ENCODE peak calls at places on chromosomes 5 and 9, in four cellular contexts. W is naive thymus-derived CD4-positive, alpha-beta T cell; F is AG04450; Z is brain microvascular endothelial cell. C is an unnamed sample.

GRCh38 chr9:11549311-11549794 is 936.6 kb upstream of the PTPRD start:
- DNase-seq in Z (no peak), W (no peak), F (no peak), C (no peak)

GRCh38 chr9:77521091-77521490 is 127.0 kb downstream of the GNA14 start:
- DNase-seq in F (no peak), W (no peak), Z (no peak), C (peak)

GRCh38 chr5:98775962-98776687 is 2.7 kb downstream of the RGMB start:
- DNase-seq in F (no peak), W (no peak), Z (peak), C (no peak)

GRCh38 chr5:9626955-9627354 is 3.2 kb downstream of the TAS2R1 start:
- DNase-seq in Z (no peak), F (no peak), W (no peak), C (no peak)

GRCh38 chr9:133162802-133163558 is 734 bp downstream of the GBGT1 start:
- DNase-seq in W (no peak), Z (no peak), F (no peak), C (no peak)

GRCh38 chr5:135217669-135218485 is 181.2 kb downstream of the MACROH2A1 start:
- DNase-seq in W (no peak), Z (no peak), F (no peak), C (no peak)

GRCh38 chr5:75335952-75336624 is 932 bp upstream of the HMGCR start:
- DNase-seq in W (no peak), F (peak), Z (peak), C (peak)

GRCh38 chr9:89463986-89464901 is 33.7 kb downstream of the SEMA4D start:
- DNase-seq in Z (no peak), F (no peak), W (peak), C (no peak)

GRCh38 chr5:71887680-71888079 is 168.6 kb downstream of the CARTPT start:
- DNase-seq in F (peak), Z (peak), W (peak), C (peak)

GRCh38 chr5:130912088-130912487 is 253.0 kb downstream of the HINT1 start:
- DNase-seq in F (no peak), W (no peak), Z (no peak), C (no peak)

GRCh38 chr9:98807811-98808195 is 333 bp downstream of the GALNT12 start:
- DNase-seq in F (no peak), Z (no peak), W (peak), C (peak)

GRCh38 chr9:88949425-88949824 is 41.8 kb upstream of the S1PR3 start:
- DNase-seq in W (no peak), F (no peak), Z (peak), C (no peak)

GRCh38 chr9:132333556-132333955 is 21.2 kb downstream of the SETX start:
- DNase-seq in Z (no peak), F (no peak), W (no peak), C (no peak)

GRCh38 chr5:39014544-39014943 is 59.7 kb downstream of the RICTOR start:
- DNase-seq in W (no peak), Z (peak), F (peak), C (no peak)

GRCh38 chr9:19464764-19465570 is 56.2 kb downstream of the ACER2 start:
- DNase-seq in Z (peak), F (peak), W (peak), C (peak)

GRCh38 chr9:106420511-106420944 is 442.4 kb upstream of the ZNF462 start:
- DNase-seq in W (no peak), Z (peak), F (no peak), C (no peak)

GRCh38 chr9:120708526-120709224 is 5.6 kb downstream of the MEGF9 start:
- DNase-seq in Z (no peak), W (no peak), F (no peak), C (no peak)

GRCh38 chr9:78620303-78620702 is 323.4 kb downstream of the PSAT1 start:
- DNase-seq in Z (no peak), W (no peak), F (no peak), C (no peak)

GRCh38 chr5:150779397-150780179 is 1.0 kb downstream of the SMIM3 start:
- DNase-seq in F (no peak), Z (no peak), W (no peak), C (no peak)

GRCh38 chr5:133111299-133111698 is 59.5 kb downstream of the HSPA4 start:
- DNase-seq in F (peak), W (peak), Z (peak), C (peak)

GRCh38 chr9:136050266-136050705 is 44.8 kb downstream of the NACC2 start:
- DNase-seq in F (no peak), Z (no peak), W (no peak), C (peak)

GRCh38 chr9:92633879-92634278 is 36.1 kb downstream of the IPPK start:
- DNase-seq in F (no peak), Z (no peak), W (no peak), C (no peak)

GRCh38 chr5:43631182-43631910 is 28.4 kb downstream of the NNT start:
- DNase-seq in F (peak), Z (peak), W (peak), C (peak)

GRCh38 chr5:125484272-125485002 is 738.0 kb upstream of the ZNF608 start:
- DNase-seq in Z (peak), F (peak), W (no peak), C (peak)

GRCh38 chr5:164303646-164304225 is 798.3 kb downstream of the MAT2B start:
- DNase-seq in Z (no peak), F (no peak), W (no peak), C (no peak)

GRCh38 chr5:125823572-125823971 is 599.6 kb upstream of the GRAMD2B start:
- DNase-seq in F (no peak), Z (peak), W (no peak), C (no peak)

GRCh38 chr5:113213551-113213971 is 221.2 kb downstream of the TSSK1B start:
- DNase-seq in F (no peak), Z (no peak), W (no peak), C (peak)

GRCh38 chr9:20570756-20571155 is 51.5 kb downstream of the MLLT3 start:
- DNase-seq in W (no peak), Z (no peak), F (peak), C (no peak)

GRCh38 chr9:96494215-96494800 is 44.3 kb downstream of the HABP4 start:
- DNase-seq in F (no peak), W (no peak), Z (no peak), C (no peak)

GRCh38 chr5:122639852-122640251 is 135.0 kb upstream of the SNX2 start:
- DNase-seq in Z (peak), W (no peak), F (no peak), C (no peak)

GRCh38 chr9:116320180-116320799 is 166.7 kb downstream of the PAPPA start:
- DNase-seq in Z (no peak), F (no peak), W (no peak), C (no peak)

GRCh38 chr9:97386733-97387503 is 25.0 kb upstream of the TDRD7 start:
- DNase-seq in Z (peak), F (peak), W (peak), C (peak)

GRCh38 chr5:18799482-18800128 is 1165.3 kb downstream of the TAF11L14 start:
- DNase-seq in F (no peak), Z (no peak), W (no peak), C (no peak)

GRCh38 chr5:40991168-40991980 is 79.8 kb downstream of the MROH2B start:
- DNase-seq in W (no peak), Z (peak), F (peak), C (peak)

GRCh38 chr5:1481266-1481998 is 36.2 kb upstream of the SLC6A3 start:
- DNase-seq in F (no peak), Z (no peak), W (no peak), C (no peak)

GRCh38 chr5:172479034-172479783 is 24.9 kb upstream of the SH3PXD2B start:
- DNase-seq in W (peak), Z (peak), F (peak), C (peak)

GRCh38 chr9:88953401-88954029 is 37.8 kb upstream of the S1PR3 start:
- DNase-seq in Z (peak), W (no peak), F (no peak), C (peak)

GRCh38 chr5:92409131-92409530 is 1026.0 kb upstream of the ARRDC3 start:
- DNase-seq in W (no peak), Z (no peak), F (no peak), C (no peak)

GRCh38 chr5:1503301-1504243 is 20.2 kb downstream of the LPCAT1 start:
- DNase-seq in F (no peak), W (peak), Z (no peak), C (no peak)